ENCODE peak calls at places on chromosomes 6 and 20, in nine cellular contexts. M is NCI-H1048; H is activated CD4-positive, alpha-beta T cell treated with anti-CD3 and anti-CD28 coated beads for 1 hour; T is A172; Q is amygdala; G is choroid plexus epithelial cell; E is neural crest cell; V is GM10248; C is globus pallidus. U is an unnamed sample.

GRCh38 chr6:99575544-99576227 is 7.2 kb upstream of the CCNC start:
- DNase-seq in V (no peak), T (no peak), Q (no peak), M (no peak), H (no peak), E (no peak), G (no peak), C (no peak), U (no peak)

GRCh38 chr20:46651091-46651962 is at the start of gene SLC13A3:
- DNase-seq in Q (peak), H (no peak), T (no peak), G (no peak), V (no peak), E (no peak), C (peak), M (no peak), U (no peak)

GRCh38 chr20:50332491-50332980 is 141.9 kb downstream of the CEBPB start:
- DNase-seq in T (no peak), V (no peak), C (no peak), G (no peak), E (no peak), M (no peak), Q (no peak), H (no peak), U (no peak)

GRCh38 chr6:109224994-109225393 is 129.7 kb downstream of the CEP57L1 start:
- DNase-seq in E (no peak), M (no peak), T (no peak), C (no peak), Q (no peak), H (no peak), G (no peak), V (no peak), U (no peak)

GRCh38 chr6:43317968-43318367 is 9.3 kb upstream of the CRIP3 start:
- DNase-seq in G (no peak), M (no peak), E (no peak), C (no peak), V (no peak), H (no peak), Q (no peak), T (no peak), U (no peak)

GRCh38 chr6:125658125-125658524 is 91.3 kb upstream of the HEY2 start:
- DNase-seq in T (no peak), V (no peak), Q (no peak), C (no peak), M (no peak), G (no peak), E (no peak), H (no peak), U (no peak)

GRCh38 chr6:21201181-21201580 is 392.4 kb upstream of the SOX4 start:
- DNase-seq in H (no peak), E (no peak), C (no peak), V (no peak), Q (no peak), G (no peak), M (no peak), T (no peak), U (no peak)

GRCh38 chr6:7721654-7722053 is 4.2 kb upstream of the BMP6 start:
- DNase-seq in C (peak), T (peak), G (peak), H (no peak), M (no peak), E (no peak), Q (no peak), V (peak), U (no peak)

GRCh38 chr6:156883497-156884252 is 106.5 kb downstream of the ARID1B start:
- DNase-seq in M (no peak), V (no peak), C (no peak), E (no peak), Q (no peak), T (no peak), H (no peak), G (no peak), U (no peak)

GRCh38 chr6:2877057-2877882 is 25.8 kb downstream of the SERPINB9 start:
- DNase-seq in T (peak), C (no peak), H (no peak), E (no peak), M (no peak), Q (no peak), V (no peak), G (peak), U (no peak)

U was measured in BE2C.